ENCODE peak calls at places on chromosome 22, in seven cellular contexts. Q is mammary epithelial cell, X is fibroblast of lung, Y is neural progenitor cell, M is uterus, K is tibial artery, F is body of pancreas. J is an unnamed sample.

GRCh38 chr22:33625959-33626358 is 294.3 kb downstream of the LARGE1 start:
- DNase-seq in K (no peak), F (no peak), Y (no peak), M (no peak), Q (no peak), X (no peak), J (no peak)

GRCh38 chr22:45366713-45367112 is 46.7 kb downstream of the SMC1B start:
- DNase-seq in X (no peak), K (no peak), Q (no peak), Y (no peak), M (no peak), F (no peak), J (no peak)

GRCh38 chr22:23894710-23895598 is 771 bp downstream of the MIF start:
- DNase-seq in Q (peak; percentile 73), M (peak; percentile 75), K (peak; percentile 82), X (peak; percentile 79), F (peak; percentile 88), Y (peak; percentile 90), J (peak; percentile 88)

GRCh38 chr22:32802291-32802826 is 854 bp downstream of the TIMP3 start:
- DNase-seq in Q (peak; percentile 26), Y (no peak), F (no peak), M (no peak), X (peak; percentile 16), K (peak; percentile 51), J (no peak)

GRCh38 chr22:23431337-23432072 is 148.6 kb downstream of the IGLL1 start:
- DNase-seq in F (peak; percentile 15), Y (peak; percentile 37), K (no peak), Q (no peak), X (no peak), M (no peak), J (no peak)

GRCh38 chr22:44645083-44645482 is 56.9 kb upstream of the PRR5 start:
- DNase-seq in Y (no peak), K (no peak), M (no peak), Q (no peak), X (no peak), F (no peak), J (no peak)

GRCh38 chr22:42934338-42934737 is 77.3 kb upstream of the ARFGAP3 start:
- DNase-seq in Q (no peak), M (no peak), Y (no peak), F (no peak), X (no peak), K (no peak), J (peak; percentile 49)

GRCh38 chr22:48804811-48805301 is 1022.8 kb downstream of the BRD1 start:
- DNase-seq in M (no peak), F (no peak), X (no peak), K (no peak), Q (no peak), Y (no peak), J (peak; percentile 55)

GRCh38 chr22:25757686-25758085 is 15.7 kb downstream of the MYO18B start:
- DNase-seq in F (no peak), K (no peak), X (no peak), Y (no peak), Q (peak; percentile 72), M (no peak), J (no peak)

GRCh38 chr22:40463727-40464126 is 93.3 kb downstream of the SGSM3 start:
- DNase-seq in M (no peak), X (no peak), Y (no peak), Q (no peak), F (no peak), K (no peak), J (no peak)

GRCh38 chr22:49921508-49922278 is 3.3 kb downstream of the CRELD2 start:
- DNase-seq in X (no peak), M (no peak), Q (no peak), Y (no peak), K (no peak), F (no peak), J (no peak)

GRCh38 chr22:19407649-19408606 is 23.6 kb downstream of the HIRA start:
- DNase-seq in X (no peak), M (peak; percentile 26), K (no peak), Y (no peak), F (peak; percentile 78), Q (no peak), J (no peak)

GRCh38 chr22:47281126-47282106 is 519.0 kb downstream of the TBC1D22A start:
- DNase-seq in M (no peak), X (no peak), Q (no peak), K (no peak), Y (no peak), F (no peak), J (no peak)

GRCh38 chr22:47282851-47283250 is 520.4 kb downstream of the TBC1D22A start:
- DNase-seq in Q (no peak), X (no peak), Y (no peak), F (no peak), M (no peak), K (no peak), J (no peak)

GRCh38 chr22:47283616-47284270 is 521.3 kb downstream of the TBC1D22A start:
- DNase-seq in Q (no peak), F (no peak), X (no peak), Y (no peak), K (no peak), M (no peak), J (no peak)

GRCh38 chr22:47284360-47284759 is 521.9 kb downstream of the TBC1D22A start:
- DNase-seq in X (no peak), F (no peak), K (no peak), Q (no peak), M (no peak), Y (no peak), J (no peak)

GRCh38 chr22:47282366-47282765 is 519.9 kb downstream of the TBC1D22A start:
- DNase-seq in F (no peak), Y (no peak), K (no peak), X (no peak), M (no peak), Q (no peak), J (no peak)
- H3K9me3 ChIP-seq in F (no peaks in the 10 kb centered on the region), Y (no peaks in the 10 kb centered on the region), K (no peaks in the 10 kb centered on the region), X (no peaks in the 10 kb centered on the region), M (no peaks in the 10 kb centered on the region), Q (peaks cover 37% of the 10 kb centered on the region), J (no peaks in the 10 kb centered on the region)

DNA sequence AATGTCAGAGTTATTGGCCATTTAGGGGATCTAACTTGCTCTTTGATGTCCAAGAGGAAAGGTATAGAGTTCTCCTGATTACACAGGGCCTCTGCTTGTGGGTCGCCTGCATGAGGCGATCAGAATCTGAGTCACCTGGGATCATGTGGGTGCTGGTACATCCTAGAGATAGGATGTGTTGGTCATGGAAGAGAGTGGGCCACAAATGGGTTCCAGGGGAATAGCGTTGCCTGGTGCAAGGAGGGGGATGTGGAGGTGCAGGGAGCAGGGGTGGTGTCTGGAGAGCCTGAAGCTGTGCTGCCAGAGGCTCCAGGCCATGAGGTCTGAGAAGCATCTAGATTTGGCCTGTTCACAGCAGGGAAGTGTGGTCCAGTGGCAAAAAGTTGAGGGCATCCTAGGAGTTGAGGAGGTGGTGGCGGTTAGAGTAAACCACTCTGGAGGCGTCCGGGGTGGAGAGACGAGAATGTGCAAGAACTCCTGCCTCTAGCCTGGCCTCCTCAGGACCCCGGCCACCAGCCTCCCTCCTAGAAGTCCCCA is 92.8 kb downstream of the MED15 start:
- DNase-seq in X (no peak), Y (no peak), K (no peak), M (no peak), F (no peak), Q (no peak), J (no peak)
- H3K9me3 ChIP-seq in X (no peaks in the 10 kb centered on the region), Y (no peaks in the 10 kb centered on the region), K (no peaks in the 10 kb centered on the region), M (no peaks in the 10 kb centered on the region), F (no peaks in the 10 kb centered on the region), Q (no peaks in the 10 kb centered on the region), J (no peaks in the 10 kb centered on the region)

GRCh38 chr22:34781676-34782075 is 284.3 kb upstream of the ISX start:
- DNase-seq in Y (no peak), F (no peak), X (no peak), Q (no peak), M (no peak), K (no peak), J (no peak)
- H3K9me3 ChIP-seq in Y (no peaks in the 10 kb centered on the region), F (no peaks in the 10 kb centered on the region), X (no peaks in the 10 kb centered on the region), Q (peaks cover 10% of the 10 kb centered on the region), M (no peaks in the 10 kb centered on the region), K (no peaks in the 10 kb centered on the region), J (no peaks in the 10 kb centered on the region)

GRCh38 chr22:36233796-36234195 is 5.5 kb downstream of the APOL2 start:
- DNase-seq in F (no peak), M (no peak), Y (no peak), X (no peak), Q (no peak), K (no peak), J (no peak)

GRCh38 chr22:36235585-36235984 is 3.7 kb downstream of the APOL2 start:
- DNase-seq in X (no peak), K (no peak), M (no peak), Q (no peak), Y (no peak), F (no peak), J (no peak)

GRCh38 chr22:36236338-36237319 is 2.7 kb downstream of the APOL2 start:
- DNase-seq in Y (peak; percentile 20), X (no peak), F (no peak), K (no peak), M (no peak), Q (no peak), J (no peak)

GRCh38 chr22:36234211-36234610 is 5.1 kb downstream of the APOL2 start:
- DNase-seq in F (no peak), K (no peak), M (no peak), Y (no peak), Q (no peak), X (no peak), J (no peak)

DNA sequence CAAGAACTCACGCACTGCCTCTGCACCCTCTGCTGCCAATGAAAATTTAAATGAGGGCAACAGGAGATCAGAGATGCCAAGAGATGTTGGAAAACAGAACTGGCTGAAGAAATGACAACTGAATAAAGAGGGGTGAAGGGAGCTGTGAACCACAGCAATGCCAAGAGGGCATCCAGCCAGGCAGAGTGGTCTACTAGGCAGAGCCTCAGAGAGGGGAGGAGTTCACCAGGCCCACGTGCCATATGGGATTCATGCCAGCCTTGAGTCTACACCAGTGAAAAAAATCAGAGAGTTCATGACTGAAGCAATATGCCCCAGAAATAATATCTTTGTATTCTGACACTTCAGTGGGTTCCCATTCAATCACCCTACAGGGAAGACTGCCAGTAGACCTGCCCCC is 4.4 kb downstream of the APOL2 start:
- DNase-seq in F (no peak), Y (no peak), X (no peak), K (no peak), Q (no peak), M (no peak), J (no peak)
- H3K9me3 ChIP-seq in F (no peaks in the 10 kb centered on the region), Y (no peaks in the 10 kb centered on the region), X (no peaks in the 10 kb centered on the region), K (no peaks in the 10 kb centered on the region), Q (no peaks in the 10 kb centered on the region), M (no peaks in the 10 kb centered on the region), J (no peaks in the 10 kb centered on the region)

J was measured in aorta.